ENCODE peak calls at places on chromosome 12, in seven cellular contexts. X is cardiac muscle cell, L is fibroblast of the aortic adventitia, F is astrocyte, Y is lower leg skin, D is upper lobe of right lung, N is tibial nerve. V is an unnamed sample.

GRCh38 chr12:113149361-113150150 is at the start of gene CFAP73:
- DNase-seq in X (peak), L (peak), F (peak), Y (no peak), D (peak), N (no peak), V (peak)

GRCh38 chr12:21677204-21677603 is 19.6 kb upstream of the LDHB start:
- DNase-seq in X (no peak), L (no peak), F (no peak), Y (no peak), D (no peak), N (no peak), V (no peak)

GRCh38 chr12:31727197-31727596 is 1.6 kb downstream of the AMN1 start:
- DNase-seq in X (no peak), L (no peak), F (no peak), Y (no peak), D (no peak), N (no peak), V (no peak)

GRCh38 chr12:21526721-21527345 is 737 bp downstream of the SPX start:
- DNase-seq in X (no peak), L (peak), F (no peak), Y (no peak), D (no peak), N (no peak), V (peak)

GRCh38 chr12:29889737-29890136 is 106.0 kb upstream of the TMTC1 start:
- DNase-seq in X (peak), L (peak), F (peak), Y (no peak), D (no peak), N (peak), V (peak)

GRCh38 chr12:54033106-54033979 is 493 bp downstream of the HOXC5 start:
- DNase-seq in X (no peak), L (peak), F (no peak), Y (no peak), D (peak), N (no peak), V (no peak)

GRCh38 chr12:127548123-127548553 is 718.8 kb upstream of the TMEM132C start:
- DNase-seq in X (no peak), L (peak), F (peak), Y (no peak), D (no peak), N (no peak), V (peak)

GRCh38 chr12:12338528-12339168 is 11.4 kb downstream of the MANSC1 start:
- DNase-seq in X (peak), L (peak), F (peak), Y (peak), D (no peak), N (no peak), V (peak)

GRCh38 chr12:126095748-126096510 is 1030.7 kb downstream of the AACS start:
- DNase-seq in X (no peak), L (peak), F (no peak), Y (no peak), D (no peak), N (no peak), V (no peak)

GRCh38 chr12:21169878-21170472 is 39.0 kb downstream of the SLCO1B1 start:
- DNase-seq in X (peak), L (peak), F (peak), Y (no peak), D (no peak), N (peak), V (peak)

GRCh38 chr12:77813558-77813957 is 17.1 kb upstream of the NAV3 start:
- DNase-seq in X (no peak), L (no peak), F (no peak), Y (no peak), D (no peak), N (no peak), V (no peak)

GRCh38 chr12:77814361-77814760 is 16.3 kb upstream of the NAV3 start:
- DNase-seq in X (no peak), L (no peak), F (no peak), Y (no peak), D (no peak), N (no peak), V (no peak)

GRCh38 chr12:77808534-77808933 is 22.2 kb upstream of the NAV3 start:
- DNase-seq in X (no peak), L (no peak), F (no peak), Y (no peak), D (no peak), N (no peak), V (no peak)
- TF ChIP-seq CTCF in X (no peak), L (no peak), F (no peak), Y (no peak), D (no peak), N (no peak), V (no peak)

GRCh38 chr12:3203713-3204112 is 126.5 kb downstream of the TSPAN9 start:
- DNase-seq in X (no peak), L (no peak), F (no peak), Y (no peak), D (no peak), N (no peak), V (no peak)
- H3K4me3 ChIP-seq in X (no peak), L (no peak), F (no peak), Y (no peak), D (no peak), N (no peak), V (no peak)

GRCh38 chr12:103586791-103587370 is at the start of gene STAB2:
- DNase-seq in X (no peak), L (no peak), F (no peak), Y (no peak), D (no peak), N (no peak), V (no peak)

GRCh38 chr12:103589517-103589916 is 2.4 kb downstream of the STAB2 start:
- DNase-seq in X (no peak), L (no peak), F (no peak), Y (no peak), D (no peak), N (no peak), V (no peak)

GRCh38 chr12:103588680-103589079 is 1.6 kb downstream of the STAB2 start:
- DNase-seq in X (no peak), L (no peak), F (no peak), Y (no peak), D (no peak), N (no peak), V (no peak)

GRCh38 chr12:103583008-103583407 is 4.1 kb upstream of the STAB2 start:
- DNase-seq in X (no peak), L (no peak), F (no peak), Y (no peak), D (no peak), N (no peak), V (no peak)

DNA sequence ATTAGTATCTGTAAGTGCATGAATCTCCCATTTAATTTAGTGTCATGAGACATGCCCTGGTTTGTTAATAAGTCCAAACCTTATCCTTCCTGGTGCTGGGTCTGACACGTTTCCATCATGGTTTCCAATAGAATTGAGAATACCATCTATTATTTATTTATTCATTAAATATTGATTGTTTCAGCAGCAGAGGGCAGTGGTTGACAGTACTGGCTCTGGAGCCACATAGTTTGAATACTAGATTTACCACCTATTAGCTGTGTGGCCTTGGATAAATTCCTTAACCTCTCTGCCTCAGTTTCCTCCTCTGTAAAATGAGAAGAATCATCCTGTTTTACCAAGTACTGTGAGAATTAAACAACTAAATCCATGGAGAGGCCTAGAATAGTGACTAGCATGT is 941 bp upstream of the STAB2 start:
- DNase-seq in X (no peak), L (peak), F (no peak), Y (no peak), D (no peak), N (no peak), V (peak)
- TF ChIP-seq CTCF in X (no peak), L (peak), F (no peak), Y (no peak), D (no peak), N (no peak), V (peak)

DNA sequence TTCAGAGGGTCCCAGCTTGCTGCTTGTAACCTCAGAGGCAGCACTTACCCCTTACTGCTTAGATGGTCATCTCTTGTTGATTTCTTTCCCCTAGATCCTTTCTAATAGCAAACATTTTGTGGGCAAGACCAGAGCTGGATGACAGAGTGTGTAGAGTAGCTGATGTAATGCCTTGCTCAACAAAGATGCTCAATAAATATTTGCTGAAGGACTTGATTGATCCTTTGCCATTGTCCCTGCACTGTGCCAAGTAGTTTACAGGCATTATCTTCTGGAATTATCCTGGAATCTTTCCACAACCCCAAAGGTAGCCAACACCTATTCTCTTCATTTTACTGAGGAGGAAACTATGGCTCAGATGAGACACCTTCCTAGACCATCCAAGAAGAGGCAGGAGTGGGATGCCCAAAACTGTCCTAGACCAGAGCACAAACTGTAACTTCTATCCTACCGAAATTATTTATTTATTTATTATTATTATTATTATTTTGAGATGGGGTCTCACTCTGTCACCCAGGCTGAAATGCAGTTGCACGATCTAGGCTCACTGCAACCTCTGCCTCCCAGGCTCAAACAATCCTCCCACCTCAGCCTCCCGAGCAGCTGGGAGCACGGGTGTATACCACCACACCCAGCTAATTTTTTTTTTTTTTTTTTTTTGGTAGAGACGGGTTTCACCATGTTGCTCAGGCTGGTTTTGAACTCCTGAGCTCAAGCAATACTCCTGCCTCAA is 1.4 kb downstream of the MMAB start:
- DNase-seq in X (no peak), L (no peak), F (no peak), Y (no peak), D (no peak), N (no peak), V (no peak)
- H3K4me3 ChIP-seq in X (peak), L (peak), F (no peak), Y (no peak), D (peak), N (no peak), V (no peak)

DNA sequence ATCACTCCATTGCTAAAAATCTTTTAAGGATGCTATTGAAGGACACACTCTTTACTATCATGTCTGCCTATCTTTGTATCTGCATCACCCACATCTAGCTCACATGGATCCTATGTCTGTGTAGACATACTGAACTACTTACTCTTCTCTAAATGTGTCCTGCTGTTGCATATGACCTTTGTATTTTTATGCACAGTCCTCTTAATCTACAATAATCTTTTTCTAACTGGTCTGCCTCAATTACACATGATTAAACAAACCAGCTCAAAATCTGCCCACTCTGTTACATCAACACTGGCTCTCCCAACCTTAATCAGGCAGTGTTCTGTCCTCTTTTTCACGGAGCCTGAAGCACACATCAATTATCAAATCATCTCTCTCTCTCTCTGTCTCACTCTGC is 316.3 kb upstream of the MGAT4C start:
- DNase-seq in X (no peak), L (no peak), F (no peak), Y (no peak), D (no peak), N (no peak), V (no peak)
- TF ChIP-seq CTCF in X (no peak), L (no peak), F (no peak), Y (no peak), D (no peak), N (no peak), V (no peak)

DNA sequence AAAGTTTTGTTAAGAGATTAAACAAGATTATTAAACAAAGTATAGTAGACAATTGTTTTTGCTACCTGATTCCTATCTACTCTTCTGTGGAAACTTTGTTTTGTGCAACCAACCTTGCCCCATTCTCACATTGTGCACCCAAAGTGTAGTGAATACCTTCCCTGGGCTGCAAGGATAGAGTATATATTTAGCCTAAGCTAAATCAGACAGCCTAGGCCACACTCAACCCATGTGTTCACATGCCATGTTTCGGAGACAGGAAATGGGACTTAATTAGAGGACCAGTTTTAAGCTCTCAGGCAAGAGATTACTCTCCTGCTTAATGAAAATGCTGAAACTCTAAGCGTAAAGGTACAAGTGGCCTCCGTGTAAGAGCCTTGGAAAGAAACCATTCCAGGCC is 734.9 kb upstream of the USP15 start:
- DNase-seq in X (no peak), L (no peak), F (no peak), Y (no peak), D (no peak), N (no peak), V (no peak)
- H3K4me3 ChIP-seq in X (no peak), L (no peak), F (no peak), Y (no peak), D (no peak), N (no peak), V (no peak)

DNA sequence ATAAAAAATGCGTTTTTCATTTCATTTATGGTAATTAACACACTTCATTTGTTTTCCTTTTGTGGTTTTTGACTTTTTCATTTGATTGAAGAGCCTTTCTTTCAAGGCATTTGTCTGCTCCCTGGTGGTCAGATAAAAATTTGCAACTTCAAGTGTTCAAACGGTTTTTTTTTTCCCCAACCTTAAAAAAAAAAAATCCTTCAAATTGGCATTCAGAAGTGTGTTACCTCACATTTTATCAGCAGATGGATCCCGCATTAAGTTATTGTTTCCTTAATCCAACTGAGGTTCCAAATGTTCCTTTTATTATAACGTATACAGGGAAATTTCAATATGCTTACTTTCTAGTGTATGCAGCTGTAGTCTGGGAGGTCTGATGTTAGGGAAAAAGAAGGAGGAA is 47.2 kb downstream of the MYF5 start:
- DNase-seq in X (peak), L (peak), F (peak), Y (no peak), D (no peak), N (peak), V (peak)
- TF ChIP-seq CTCF in X (peak), L (peak), F (peak), Y (no peak), D (peak), N (peak), V (peak)

GRCh38 chr12:45289245-45290217 is 73.6 kb downstream of the ANO6 start:
- DNase-seq in X (no peak), L (no peak), F (no peak), Y (no peak), D (no peak), N (no peak), V (no peak)
- H3K4me3 ChIP-seq in X (no peak), L (no peak), F (no peak), Y (no peak), D (no peak), N (no peak), V (no peak)

GRCh38 chr12:80877706-80878384 is 59.9 kb downstream of the LIN7A start:
- DNase-seq in X (no peak), L (peak), F (peak), Y (no peak), D (no peak), N (no peak), V (peak)
- TF ChIP-seq CTCF in X (no peak), L (no peak), F (no peak), Y (no peak), D (no peak), N (no peak), V (no peak)

V was measured in choroid plexus epithelial cell.